ENCODE peak calls at places on chromosome X, in six cellular contexts. One of them, this sample, is unnamed.

GRCh38 chrX:139798701-139799100 is 90.7 kb upstream of the MCF2 start:
- DNase-seq in psoas muscle: no peak
- DNase-seq in nucleus accumbens: no peak
- DNase-seq in HCT116: no peak
- DNase-seq in right lobe of liver: no peak
- DNase-seq in brain microvascular endothelial cell: no peak
- DNase-seq in this sample: no peak

GRCh38 chrX:153644356-153645125 is 2.5 kb upstream of the DUSP9 start:
- DNase-seq in psoas muscle: no peak
- DNase-seq in nucleus accumbens: no peak
- DNase-seq in HCT116: no peak
- DNase-seq in right lobe of liver: peak; percentile 23
- DNase-seq in brain microvascular endothelial cell: no peak
- DNase-seq in this sample: no peak

GRCh38 chrX:18672008-18672407 is at the start of gene RS1:
- DNase-seq in psoas muscle: no peak
- DNase-seq in nucleus accumbens: no peak
- DNase-seq in HCT116: no peak
- DNase-seq in right lobe of liver: no peak
- DNase-seq in brain microvascular endothelial cell: no peak
- DNase-seq in this sample: no peak

GRCh38 chrX:16870861-16871584 is 861 bp upstream of the RBBP7 start:
- DNase-seq in psoas muscle: peak; percentile 16
- DNase-seq in nucleus accumbens: peak; percentile 1
- DNase-seq in HCT116: no peak
- DNase-seq in right lobe of liver: peak; percentile 44
- DNase-seq in brain microvascular endothelial cell: no peak
- DNase-seq in this sample: no peak

GRCh38 chrX:14056201-14056600 is 26.5 kb upstream of the GEMIN8 start:
- DNase-seq in psoas muscle: no peak
- DNase-seq in nucleus accumbens: no peak
- DNase-seq in HCT116: no peak
- DNase-seq in right lobe of liver: no peak
- DNase-seq in brain microvascular endothelial cell: no peak
- DNase-seq in this sample: no peak

GRCh38 chrX:29947225-29947624 is 268.1 kb upstream of the MAGEB2 start:
- DNase-seq in psoas muscle: no peak
- DNase-seq in nucleus accumbens: no peak
- DNase-seq in HCT116: no peak
- DNase-seq in right lobe of liver: no peak
- DNase-seq in brain microvascular endothelial cell: no peak
- DNase-seq in this sample: no peak

GRCh38 chrX:49199906-49200771 is at the start of gene SYP:
- DNase-seq in psoas muscle: peak; percentile 89
- DNase-seq in nucleus accumbens: peak; percentile 69
- DNase-seq in HCT116: peak; percentile 48
- DNase-seq in right lobe of liver: peak; percentile 88
- DNase-seq in brain microvascular endothelial cell: peak; percentile 80
- DNase-seq in this sample: no peak

GRCh38 chrX:140701480-140701879 is 8.1 kb upstream of the LINC00632 start:
- DNase-seq in psoas muscle: no peak
- DNase-seq in nucleus accumbens: no peak
- DNase-seq in HCT116: no peak
- DNase-seq in right lobe of liver: no peak
- DNase-seq in brain microvascular endothelial cell: peak; percentile 29
- DNase-seq in this sample: no peak

GRCh38 chrX:116317409-116317808 is 119.0 kb upstream of the SLC6A14 start:
- DNase-seq in psoas muscle: no peak
- DNase-seq in nucleus accumbens: no peak
- DNase-seq in HCT116: no peak
- DNase-seq in right lobe of liver: no peak
- DNase-seq in brain microvascular endothelial cell: peak; percentile 27
- DNase-seq in this sample: no peak

GRCh38 chrX:104370089-104370488 is 115.4 kb upstream of the ESX1 start:
- DNase-seq in psoas muscle: no peak
- DNase-seq in nucleus accumbens: no peak
- DNase-seq in HCT116: peak; percentile 26
- DNase-seq in right lobe of liver: no peak
- DNase-seq in brain microvascular endothelial cell: no peak
- DNase-seq in this sample: peak; percentile 23

GRCh38 chrX:15344106-15344505 is 8.8 kb upstream of the PIGA start:
- DNase-seq in psoas muscle: no peak
- DNase-seq in nucleus accumbens: no peak
- DNase-seq in HCT116: no peak
- DNase-seq in right lobe of liver: no peak
- DNase-seq in brain microvascular endothelial cell: no peak
- DNase-seq in this sample: no peak

GRCh38 chrX:20500171-20500865 is 233.6 kb upstream of the RPS6KA3 start:
- DNase-seq in psoas muscle: no peak
- DNase-seq in nucleus accumbens: no peak
- DNase-seq in HCT116: no peak
- DNase-seq in right lobe of liver: no peak
- DNase-seq in brain microvascular endothelial cell: no peak
- DNase-seq in this sample: no peak

GRCh38 chrX:49264460-49264859 is at the start of gene FOXP3:
- DNase-seq in psoas muscle: no peak
- DNase-seq in nucleus accumbens: no peak
- DNase-seq in HCT116: no peak
- DNase-seq in right lobe of liver: no peak
- DNase-seq in brain microvascular endothelial cell: no peak
- DNase-seq in this sample: no peak

GRCh38 chrX:56978172-56978571 is 17.2 kb downstream of the SPIN3 start:
- DNase-seq in psoas muscle: no peak
- DNase-seq in nucleus accumbens: no peak
- DNase-seq in HCT116: peak; percentile 15
- DNase-seq in right lobe of liver: no peak
- DNase-seq in brain microvascular endothelial cell: peak; percentile 40
- DNase-seq in this sample: no peak

GRCh38 chrX:119237526-119238035 is 1.5 kb downstream of the PGRMC1 start:
- DNase-seq in psoas muscle: no peak
- DNase-seq in nucleus accumbens: no peak
- DNase-seq in HCT116: no peak
- DNase-seq in right lobe of liver: no peak
- DNase-seq in brain microvascular endothelial cell: no peak
- DNase-seq in this sample: no peak

GRCh38 chrX:103376118-103376978 is at the start of gene BEX3:
- DNase-seq in psoas muscle: peak; percentile 41
- DNase-seq in nucleus accumbens: peak; percentile 22
- DNase-seq in HCT116: no peak
- DNase-seq in right lobe of liver: peak; percentile 67
- DNase-seq in brain microvascular endothelial cell: no peak
- DNase-seq in this sample: no peak

GRCh38 chrX:125681507-125681906 is 361.8 kb downstream of the TEX13C start:
- DNase-seq in psoas muscle: no peak
- DNase-seq in nucleus accumbens: no peak
- DNase-seq in HCT116: no peak
- DNase-seq in right lobe of liver: no peak
- DNase-seq in brain microvascular endothelial cell: no peak
- DNase-seq in this sample: no peak

GRCh38 chrX:129693343-129693742 is 38.6 kb upstream of the APLN start:
- DNase-seq in psoas muscle: no peak
- DNase-seq in nucleus accumbens: no peak
- DNase-seq in HCT116: no peak
- DNase-seq in right lobe of liver: peak; percentile 57
- DNase-seq in brain microvascular endothelial cell: no peak
- DNase-seq in this sample: no peak

GRCh38 chrX:57607295-57608187 is 15.7 kb downstream of the ZXDB start:
- DNase-seq in psoas muscle: no peak
- DNase-seq in nucleus accumbens: no peak
- DNase-seq in HCT116: no peak
- DNase-seq in right lobe of liver: no peak
- DNase-seq in brain microvascular endothelial cell: no peak
- DNase-seq in this sample: no peak

GRCh38 chrX:136273986-136274385 is 22.8 kb upstream of the MAP7D3 start:
- DNase-seq in psoas muscle: no peak
- DNase-seq in nucleus accumbens: no peak
- DNase-seq in HCT116: no peak
- DNase-seq in right lobe of liver: peak; percentile 65
- DNase-seq in brain microvascular endothelial cell: no peak
- DNase-seq in this sample: no peak

GRCh38 chrX:1578511-1579173 is 12.8 kb upstream of the AKAP17A start:
- DNase-seq in psoas muscle: no peak
- DNase-seq in nucleus accumbens: no peak
- DNase-seq in HCT116: no peak
- DNase-seq in right lobe of liver: peak; percentile 12
- DNase-seq in brain microvascular endothelial cell: no peak
- DNase-seq in this sample: no peak

GRCh38 chrX:10011261-10011931 is 44.2 kb downstream of the CLDN34 start:
- DNase-seq in psoas muscle: no peak
- DNase-seq in nucleus accumbens: no peak
- DNase-seq in HCT116: no peak
- DNase-seq in right lobe of liver: no peak
- DNase-seq in brain microvascular endothelial cell: peak; percentile 39
- DNase-seq in this sample: no peak

GRCh38 chrX:7139202-7140081 is 8.1 kb upstream of the STS start:
- DNase-seq in psoas muscle: no peak
- DNase-seq in nucleus accumbens: no peak
- DNase-seq in HCT116: no peak
- DNase-seq in right lobe of liver: no peak
- DNase-seq in brain microvascular endothelial cell: peak; percentile 80
- DNase-seq in this sample: no peak

GRCh38 chrX:153830632-153831434 is 489 bp upstream of the PDZD4 start:
- DNase-seq in psoas muscle: no peak
- DNase-seq in nucleus accumbens: no peak
- DNase-seq in HCT116: no peak
- DNase-seq in right lobe of liver: no peak
- DNase-seq in brain microvascular endothelial cell: no peak
- DNase-seq in this sample: no peak

GRCh38 chrX:131316260-131316659 is 27.2 kb upstream of the IGSF1 start:
- DNase-seq in psoas muscle: no peak
- DNase-seq in nucleus accumbens: no peak
- DNase-seq in HCT116: no peak
- DNase-seq in right lobe of liver: no peak
- DNase-seq in brain microvascular endothelial cell: no peak
- DNase-seq in this sample: no peak

GRCh38 chrX:106404512-106404911 is 207.3 kb upstream of the RADX start:
- DNase-seq in psoas muscle: no peak
- DNase-seq in nucleus accumbens: no peak
- DNase-seq in HCT116: peak; percentile 13
- DNase-seq in right lobe of liver: no peak
- DNase-seq in brain microvascular endothelial cell: peak; percentile 15
- DNase-seq in this sample: no peak

GRCh38 chrX:55451626-55451989 is 319 bp upstream of the MAGEH1 start:
- DNase-seq in psoas muscle: no peak
- DNase-seq in nucleus accumbens: no peak
- DNase-seq in HCT116: no peak
- DNase-seq in right lobe of liver: no peak
- DNase-seq in brain microvascular endothelial cell: no peak
- DNase-seq in this sample: no peak

GRCh38 chrX:29952016-29952415 is 263.3 kb upstream of the MAGEB2 start:
- DNase-seq in psoas muscle: no peak
- DNase-seq in nucleus accumbens: no peak
- DNase-seq in HCT116: no peak
- DNase-seq in right lobe of liver: no peak
- DNase-seq in brain microvascular endothelial cell: no peak
- DNase-seq in this sample: no peak

GRCh38 chrX:15749642-15750610 is 11.9 kb downstream of the CA5B start:
- DNase-seq in psoas muscle: no peak
- DNase-seq in nucleus accumbens: no peak
- DNase-seq in HCT116: no peak
- DNase-seq in right lobe of liver: no peak
- DNase-seq in brain microvascular endothelial cell: no peak
- DNase-seq in this sample: no peak

GRCh38 chrX:153766871-153767673 is 3.0 kb downstream of the PLXNB3 start:
- DNase-seq in psoas muscle: peak; percentile 30
- DNase-seq in nucleus accumbens: no peak
- DNase-seq in HCT116: no peak
- DNase-seq in right lobe of liver: peak; percentile 29
- DNase-seq in brain microvascular endothelial cell: no peak
- DNase-seq in this sample: no peak